ENCODE peak calls at places on chromosomes 7 and 10, in seven cellular contexts. N is tibial nerve, D is endothelial cell of umbilical vein, T is stomach, Y is sigmoid colon, P is heart left ventricle, S is ovary. F is an unnamed sample. For H3K4me1 and H3K27me3, the result is how much of the 10 kb centered on the place peaks cover.

GRCh38 chr10:21318768-21319167 is 206.7 kb downstream of the SKIDA1 start:
- DNase-seq in P (peak), D (no peak), Y (no peak), T (no peak), N (peak), S (peak), F (no peak)

GRCh38 chr7:14950013-14950412 is 47.5 kb upstream of the DGKB start:
- DNase-seq in P (no peak), T (no peak), D (no peak), Y (no peak), S (no peak), N (no peak), F (no peak)

GRCh38 chr7:16359201-16359600 is 62.1 kb downstream of the CRPPA start:
- DNase-seq in Y (no peak), D (no peak), P (no peak), S (no peak), N (no peak), T (no peak), F (no peak)

GRCh38 chr10:63692205-63692896 is 171.2 kb downstream of the REEP3 start:
- DNase-seq in N (no peak), Y (no peak), P (no peak), T (no peak), S (no peak), D (peak), F (no peak)

GRCh38 chr7:137403282-137403681 is 59.7 kb upstream of the PTN start:
- DNase-seq in D (no peak), N (no peak), S (no peak), T (no peak), P (no peak), Y (no peak), F (no peak)

GRCh38 chr10:7239312-7239985 is 171.4 kb downstream of the SFMBT2 start:
- DNase-seq in Y (no peak), S (no peak), N (no peak), D (no peak), P (no peak), T (no peak), F (no peak)

GRCh38 chr7:116584721-116585120 is 59.9 kb downstream of the CAV1 start:
- DNase-seq in P (no peak), Y (no peak), S (no peak), T (no peak), D (no peak), N (no peak), F (no peak)

GRCh38 chr7:151722533-151722932 is 154.4 kb downstream of the PRKAG2 start:
- DNase-seq in D (no peak), T (no peak), N (no peak), Y (no peak), S (no peak), P (peak), F (no peak)

GRCh38 chr10:44820094-44820493 is 91.0 kb upstream of the TMEM72 start:
- DNase-seq in Y (no peak), N (no peak), P (no peak), T (no peak), S (no peak), D (no peak), F (no peak)

GRCh38 chr7:131148708-131149428 is 178.8 kb upstream of the MKLN1 start:
- DNase-seq in D (no peak), S (no peak), P (no peak), Y (no peak), N (no peak), T (no peak), F (no peak)

GRCh38 chr10:74103560-74104248 is 46.9 kb downstream of the AP3M1 start:
- DNase-seq in S (no peak), N (no peak), Y (no peak), T (no peak), D (peak), P (no peak), F (no peak)

GRCh38 chr10:44922826-44923545 is 11.8 kb downstream of the TMEM72 start:
- DNase-seq in T (no peak), D (no peak), N (no peak), P (no peak), Y (no peak), S (no peak), F (no peak)

GRCh38 chr7:130208511-130208910 is 851 bp downstream of the SSMEM1 start:
- DNase-seq in T (no peak), Y (no peak), P (no peak), N (no peak), D (no peak), S (no peak), F (no peak)

GRCh38 chr7:36312064-36312914 is 77.4 kb upstream of the ANLN start:
- DNase-seq in D (no peak), S (no peak), T (peak), Y (no peak), N (no peak), P (no peak), F (no peak)

GRCh38 chr7:28389504-28390385 is 22.6 kb upstream of the CREB5 start:
- DNase-seq in S (no peak), D (peak), P (no peak), Y (no peak), T (no peak), N (peak), F (no peak)

GRCh38 chr10:13649844-13650520 is 63.2 kb downstream of the PRPF18 start:
- DNase-seq in S (no peak), Y (no peak), T (no peak), P (no peak), D (no peak), N (no peak), F (no peak)
- TF ChIP-seq POLR2A in S (no peak), Y (no peak), T (no peak), P (no peak), D (no peak), N (no peak), F (no peak)

DNA sequence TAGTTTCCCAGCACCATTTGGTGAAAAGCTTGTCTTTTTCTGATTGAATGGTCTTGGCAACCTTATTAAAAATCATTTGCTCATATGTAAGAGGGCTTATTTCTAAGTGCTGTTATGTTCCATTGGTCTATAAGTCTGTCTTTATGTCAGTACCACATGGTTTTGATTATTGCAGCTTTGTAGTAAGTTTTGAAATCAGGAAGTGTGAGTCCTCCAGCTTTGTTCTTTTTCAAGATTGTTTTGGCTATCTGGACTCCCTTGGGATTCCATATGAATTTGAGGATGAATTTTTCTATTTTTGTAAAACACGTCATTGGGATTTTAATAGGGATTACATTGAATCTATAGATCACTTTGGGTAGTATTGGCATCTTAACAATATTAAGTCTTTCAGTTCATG is 5.4 kb downstream of the KIF11 start:
- DNase-seq in D (no peak), P (no peak), T (no peak), Y (no peak), S (no peak), N (no peak), F (no peak)
- H3K4me1 ChIP-seq in D (under half), P (under half), T (under half), Y (under half), S (under half), N (under half), F (under half)

GRCh38 chr10:67804395-67804678 is 33.7 kb downstream of the DNAJC12 start:
- DNase-seq in D (no peak), Y (no peak), N (no peak), T (no peak), S (no peak), P (no peak), F (no peak)

GRCh38 chr10:67808706-67809105 is 29.3 kb downstream of the DNAJC12 start:
- DNase-seq in P (no peak), S (no peak), Y (no peak), N (no peak), D (no peak), T (no peak), F (no peak)

GRCh38 chr10:67802767-67803538 is 35.0 kb downstream of the DNAJC12 start:
- DNase-seq in T (no peak), P (no peak), N (no peak), S (no peak), D (no peak), Y (no peak), F (no peak)

GRCh38 chr10:67801118-67801517 is 36.9 kb downstream of the DNAJC12 start:
- DNase-seq in S (no peak), D (no peak), P (no peak), Y (no peak), N (no peak), T (no peak), F (no peak)

GRCh38 chr10:67803588-67804394 is 34.2 kb downstream of the DNAJC12 start:
- DNase-seq in Y (no peak), P (no peak), N (no peak), T (no peak), D (no peak), S (no peak), F (no peak)
- H3K27me3 ChIP-seq in Y (under half), P (under half), N (under half), T (under half), D (under half), S (under half), F (under half)

GRCh38 chr10:133166828-133167692 is 7.0 kb downstream of the KNDC1 start:
- DNase-seq in P (no peak), S (no peak), D (no peak), Y (peak), T (no peak), N (no peak), F (no peak)

GRCh38 chr10:133169173-133169947 is 9.3 kb downstream of the KNDC1 start:
- DNase-seq in S (no peak), N (no peak), P (no peak), T (no peak), D (no peak), Y (peak), F (no peak)

GRCh38 chr10:133168617-133169031 is 8.6 kb downstream of the KNDC1 start:
- DNase-seq in N (no peak), D (no peak), Y (peak), T (no peak), P (no peak), S (no peak), F (no peak)

GRCh38 chr10:133167693-133168616 is 7.9 kb downstream of the KNDC1 start:
- DNase-seq in T (no peak), D (no peak), P (no peak), N (no peak), S (no peak), Y (peak), F (no peak)

DNA sequence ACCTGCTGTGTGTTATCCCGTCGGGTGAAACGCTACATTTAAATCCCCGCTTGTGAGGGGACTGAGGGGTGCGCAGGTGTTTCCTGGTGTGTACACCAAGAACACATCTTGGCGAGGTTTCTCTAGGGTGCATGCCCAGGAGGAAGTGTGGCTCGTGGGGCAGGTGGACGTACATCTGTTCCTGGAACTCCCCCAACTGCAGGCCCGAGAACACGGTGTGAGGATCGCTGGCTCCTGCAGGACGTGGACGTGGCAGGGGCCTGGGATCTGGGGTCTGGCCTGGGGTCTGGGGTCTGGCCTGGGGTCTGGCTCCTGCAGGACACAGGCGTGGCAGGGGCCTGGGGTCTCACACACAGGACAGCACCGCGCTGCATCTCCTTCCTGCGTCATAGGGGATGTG is 10.1 kb downstream of the KNDC1 start:
- DNase-seq in S (no peak), N (no peak), Y (peak), T (peak), P (no peak), D (no peak), F (no peak)
- TF ChIP-seq POLR2A in S (no peak), N (no peak), Y (no peak), T (no peak), P (no peak), D (no peak), F (no peak)

DNA sequence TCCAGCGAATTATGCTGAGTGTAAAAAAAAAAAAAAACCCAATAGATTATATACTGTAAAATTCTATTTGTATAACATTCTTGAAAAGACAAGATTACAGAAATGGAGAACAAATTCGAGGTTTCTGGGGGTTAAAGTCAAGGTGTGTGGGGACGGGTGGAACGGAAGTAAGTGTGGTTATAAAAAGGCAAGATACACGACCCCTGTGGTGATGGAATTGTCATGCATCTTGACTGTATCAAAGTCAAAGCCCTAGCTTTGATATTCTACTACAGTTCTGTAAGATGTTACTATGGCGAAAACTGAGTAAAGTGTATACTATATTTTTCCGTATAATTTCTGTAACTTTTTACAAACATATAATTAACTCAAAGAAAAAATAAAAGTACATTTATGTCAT is 718.2 kb upstream of the PCDH15 start:
- DNase-seq in S (no peak), N (no peak), Y (no peak), T (no peak), D (no peak), P (no peak), F (no peak)
- H3K4me1 ChIP-seq in S (under half), N (under half), Y (under half), T (under half), D (under half), P (under half), F (under half)